ENCODE peak calls at places on chromosomes 6 and 20, in eight cellular contexts. Z, J, S, F, Y, M, K and E are unnamed samples.

GRCh38 chr6:10694302-10695085 is at the start of the genes C6orf52 and PAK1IP1:
- DNase-seq in Z (peak), J (peak), S (peak), F (peak), Y (peak), M (peak), K (peak), E (peak)

GRCh38 chr6:91057689-91058088 is 470.8 kb upstream of the MAP3K7 start:
- DNase-seq in Z (no peak), J (no peak), S (no peak), F (no peak), Y (no peak), M (no peak), K (no peak), E (no peak)

GRCh38 chr6:88641178-88641903 is 322.1 kb downstream of the RNGTT start:
- DNase-seq in Z (no peak), J (no peak), S (peak), F (no peak), Y (no peak), M (no peak), K (no peak), E (no peak)

GRCh38 chr20:40856653-40857052 is 167.6 kb upstream of the MAFB start:
- DNase-seq in Z (no peak), J (no peak), S (no peak), F (no peak), Y (no peak), M (no peak), K (no peak), E (no peak)

GRCh38 chr6:128017288-128017687 is 116.4 kb upstream of the THEMIS start:
- DNase-seq in Z (no peak), J (no peak), S (no peak), F (no peak), Y (no peak), M (no peak), K (no peak), E (no peak)

GRCh38 chr20:63745424-63745805 is 5.8 kb downstream of the SLC2A4RG start:
- DNase-seq in Z (no peak), J (no peak), S (no peak), F (no peak), Y (no peak), M (no peak), K (no peak), E (no peak)

GRCh38 chr6:82131441-82131840 is 116.1 kb downstream of the IBTK start:
- DNase-seq in Z (no peak), J (no peak), S (no peak), F (no peak), Y (no peak), M (no peak), K (peak), E (no peak)

GRCh38 chr6:54856137-54856536 is 9.6 kb downstream of the FAM83B start:
- DNase-seq in Z (no peak), J (peak), S (no peak), F (no peak), Y (peak), M (no peak), K (no peak), E (no peak)

GRCh38 chr20:16661738-16662137 is 68.1 kb upstream of the SNRPB2 start:
- DNase-seq in Z (peak), J (no peak), S (peak), F (no peak), Y (no peak), M (no peak), K (no peak), E (no peak)

GRCh38 chr20:38109657-38110524 is 55.2 kb downstream of the TGM2 start:
- DNase-seq in Z (peak), J (peak), S (peak), F (no peak), Y (no peak), M (no peak), K (no peak), E (peak)

GRCh38 chr20:52035977-52036376 is 155.6 kb downstream of the ZFP64 start:
- DNase-seq in Z (no peak), J (peak), S (no peak), F (no peak), Y (peak), M (no peak), K (no peak), E (no peak)

GRCh38 chr6:6246539-6246938 is 73.9 kb downstream of the F13A1 start:
- DNase-seq in Z (no peak), J (no peak), S (no peak), F (no peak), Y (no peak), M (no peak), K (peak), E (no peak)

GRCh38 chr6:71279321-71279720 is 9.3 kb upstream of the OGFRL1 start:
- DNase-seq in Z (no peak), J (no peak), S (no peak), F (no peak), Y (no peak), M (no peak), K (peak), E (no peak)

GRCh38 chr6:140050232-140050995 is 676.0 kb upstream of the CITED2 start:
- DNase-seq in Z (peak), J (no peak), S (peak), F (no peak), Y (no peak), M (no peak), K (peak), E (no peak)

GRCh38 chr6:137820952-137821351 is 46.1 kb upstream of the TNFAIP3 start:
- DNase-seq in Z (no peak), J (no peak), S (peak), F (no peak), Y (no peak), M (no peak), K (peak), E (no peak)

GRCh38 chr20:41411458-41411857 is 44.8 kb upstream of the EMILIN3 start:
- DNase-seq in Z (no peak), J (no peak), S (peak), F (no peak), Y (no peak), M (no peak), K (peak), E (no peak)

GRCh38 chr20:9741996-9742395 is 96.9 kb downstream of the PAK5 start:
- DNase-seq in Z (no peak), J (no peak), S (no peak), F (no peak), Y (no peak), M (no peak), K (no peak), E (no peak)

GRCh38 chr6:112946051-112946450 is 598.9 kb downstream of the RFPL4B start:
- DNase-seq in Z (no peak), J (no peak), S (no peak), F (no peak), Y (no peak), M (no peak), K (no peak), E (peak)

GRCh38 chr6:30748851-30749540 is 4.6 kb upstream of the IER3 start:
- DNase-seq in Z (no peak), J (peak), S (peak), F (no peak), Y (no peak), M (no peak), K (no peak), E (no peak)

GRCh38 chr20:23533161-23533560 is 35.1 kb downstream of the CST9L start:
- DNase-seq in Z (no peak), J (no peak), S (no peak), F (no peak), Y (no peak), M (no peak), K (no peak), E (no peak)

GRCh38 chr20:3071610-3072529 is at the start of gene OXT:
- DNase-seq in Z (peak), J (no peak), S (peak), F (peak), Y (peak), M (peak), K (no peak), E (no peak)

GRCh38 chr6:136403166-136403980 is 113.7 kb upstream of the BCLAF1 start:
- DNase-seq in Z (no peak), J (peak), S (peak), F (no peak), Y (no peak), M (no peak), K (peak), E (peak)

GRCh38 chr6:43699564-43700186 is 12.1 kb upstream of the MRPS18A start:
- DNase-seq in Z (no peak), J (peak), S (peak), F (no peak), Y (peak), M (no peak), K (no peak), E (no peak)

GRCh38 chr6:141675957-141676356 is 456.8 kb upstream of the GJE1 start:
- DNase-seq in Z (no peak), J (no peak), S (peak), F (no peak), Y (no peak), M (no peak), K (peak), E (no peak)

GRCh38 chr20:41213150-41213820 is 75.9 kb downstream of the PLCG1 start:
- DNase-seq in Z (no peak), J (peak), S (peak), F (no peak), Y (no peak), M (no peak), K (no peak), E (no peak)

GRCh38 chr6:137637161-137637560 is 143.0 kb upstream of the OLIG3 start:
- DNase-seq in Z (no peak), J (peak), S (peak), F (no peak), Y (no peak), M (no peak), K (peak), E (no peak)

GRCh38 chr20:63292292-63292701 is 689 bp upstream of the COL20A1 start:
- DNase-seq in Z (peak), J (no peak), S (no peak), F (no peak), Y (no peak), M (no peak), K (no peak), E (no peak)

GRCh38 chr6:87660226-87660886 is 41.7 kb downstream of the AKIRIN2 start:
- DNase-seq in Z (peak), J (no peak), S (peak), F (no peak), Y (no peak), M (no peak), K (no peak), E (peak)

GRCh38 chr6:126607281-126607680 is 267.4 kb downstream of the CENPW start:
- DNase-seq in Z (no peak), J (no peak), S (no peak), F (no peak), Y (no peak), M (no peak), K (no peak), E (no peak)

GRCh38 chr6:87623248-87623647 is 33.3 kb downstream of the ORC3 start:
- DNase-seq in Z (no peak), J (no peak), S (peak), F (no peak), Y (no peak), M (no peak), K (no peak), E (no peak)

GRCh38 chr6:25359891-25360290 is 80.7 kb downstream of the CARMIL1 start:
- DNase-seq in Z (no peak), J (peak), S (peak), F (no peak), Y (no peak), M (no peak), K (no peak), E (no peak)

GRCh38 chr6:44053760-44054556 is 73.3 kb downstream of the MRPL14 start:
- DNase-seq in Z (no peak), J (no peak), S (peak), F (no peak), Y (no peak), M (no peak), K (no peak), E (no peak)

GRCh38 chr20:35306931-35307517 is 14.8 kb upstream of the FAM83C start:
- DNase-seq in Z (peak), J (peak), S (peak), F (no peak), Y (peak), M (no peak), K (peak), E (peak)

GRCh38 chr6:3314176-3314575 is 55.4 kb downstream of the PSMG4 start:
- DNase-seq in Z (no peak), J (no peak), S (no peak), F (no peak), Y (no peak), M (no peak), K (no peak), E (no peak)

GRCh38 chr20:25745100-25745499 is 48.4 kb upstream of the ZNF337 start:
- DNase-seq in Z (no peak), J (no peak), S (no peak), F (no peak), Y (no peak), M (no peak), K (no peak), E (no peak)

GRCh38 chr6:128600397-128600951 is 80.1 kb upstream of the PTPRK start:
- DNase-seq in Z (no peak), J (no peak), S (peak), F (no peak), Y (no peak), M (no peak), K (peak), E (no peak)

GRCh38 chr6:111711989-111712388 is 106.3 kb upstream of the TRAF3IP2 start:
- DNase-seq in Z (no peak), J (no peak), S (no peak), F (no peak), Y (no peak), M (no peak), K (no peak), E (no peak)

GRCh38 chr6:119076966-119077642 is 1.4 kb downstream of the FAM184A start:
- DNase-seq in Z (no peak), J (no peak), S (peak), F (no peak), Y (no peak), M (no peak), K (no peak), E (no peak)
- H3K4me3 ChIP-seq in Z (peak), J (no peak), S (peak), F (peak), Y (no peak), M (peak), K (no peak), E (no peak)

GRCh38 chr6:135056632-135057031 is 2.0 kb upstream of the HBS1L start:
- DNase-seq in Z (no peak), J (no peak), S (no peak), F (no peak), Y (no peak), M (no peak), K (no peak), E (no peak)

GRCh38 chr6:135053433-135053832 is 1.2 kb downstream of the HBS1L start:
- DNase-seq in Z (no peak), J (no peak), S (peak), F (no peak), Y (no peak), M (no peak), K (no peak), E (no peak)

GRCh38 chr6:135054575-135055498 is at the start of gene HBS1L:
- DNase-seq in Z (peak), J (peak), S (peak), F (peak), Y (peak), M (peak), K (peak), E (peak)

GRCh38 chr6:135054238-135054574 is 416 bp downstream of the HBS1L start:
- DNase-seq in Z (no peak), J (no peak), S (peak), F (no peak), Y (no peak), M (no peak), K (no peak), E (no peak)

DNA sequence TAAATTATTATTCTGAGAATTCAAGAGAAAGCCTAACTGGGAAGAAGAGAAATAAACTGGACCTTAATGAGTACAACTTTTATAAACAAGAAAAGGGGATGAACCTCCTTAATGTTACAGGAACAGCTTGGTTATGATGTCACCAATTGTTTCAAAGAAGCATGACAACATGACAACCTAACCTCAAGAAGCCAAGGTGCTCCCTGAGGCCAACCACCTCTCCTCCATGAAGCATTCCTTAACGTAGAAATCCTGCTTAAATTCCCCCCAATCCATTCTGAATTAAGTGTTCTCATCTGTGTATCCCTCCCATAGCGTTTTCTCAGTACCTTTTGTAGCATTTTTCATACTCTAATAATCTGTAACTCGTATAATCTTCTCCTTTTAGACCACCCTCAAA is 1.7 kb downstream of the HBS1L start:
- DNase-seq in Z (no peak), J (no peak), S (peak), F (no peak), Y (no peak), M (no peak), K (no peak), E (no peak)
- H3K4me3 ChIP-seq in Z (peak), J (no peak), S (peak), F (no peak), Y (no peak), M (no peak), K (peak), E (no peak)

GRCh38 chr20:32527052-32527446 is 58.1 kb downstream of the NOL4L start:
- DNase-seq in Z (no peak), J (no peak), S (no peak), F (peak), Y (no peak), M (no peak), K (no peak), E (no peak)

GRCh38 chr20:32528291-32528891 is 56.7 kb downstream of the NOL4L start:
- DNase-seq in Z (no peak), J (peak), S (no peak), F (peak), Y (no peak), M (no peak), K (no peak), E (no peak)

GRCh38 chr20:32526561-32526960 is 58.6 kb downstream of the NOL4L start:
- DNase-seq in Z (no peak), J (peak), S (no peak), F (peak), Y (no peak), M (no peak), K (no peak), E (no peak)

GRCh38 chr20:32526125-32526524 is 59.0 kb downstream of the NOL4L start:
- DNase-seq in Z (no peak), J (no peak), S (no peak), F (peak), Y (peak), M (no peak), K (no peak), E (no peak)

DNA sequence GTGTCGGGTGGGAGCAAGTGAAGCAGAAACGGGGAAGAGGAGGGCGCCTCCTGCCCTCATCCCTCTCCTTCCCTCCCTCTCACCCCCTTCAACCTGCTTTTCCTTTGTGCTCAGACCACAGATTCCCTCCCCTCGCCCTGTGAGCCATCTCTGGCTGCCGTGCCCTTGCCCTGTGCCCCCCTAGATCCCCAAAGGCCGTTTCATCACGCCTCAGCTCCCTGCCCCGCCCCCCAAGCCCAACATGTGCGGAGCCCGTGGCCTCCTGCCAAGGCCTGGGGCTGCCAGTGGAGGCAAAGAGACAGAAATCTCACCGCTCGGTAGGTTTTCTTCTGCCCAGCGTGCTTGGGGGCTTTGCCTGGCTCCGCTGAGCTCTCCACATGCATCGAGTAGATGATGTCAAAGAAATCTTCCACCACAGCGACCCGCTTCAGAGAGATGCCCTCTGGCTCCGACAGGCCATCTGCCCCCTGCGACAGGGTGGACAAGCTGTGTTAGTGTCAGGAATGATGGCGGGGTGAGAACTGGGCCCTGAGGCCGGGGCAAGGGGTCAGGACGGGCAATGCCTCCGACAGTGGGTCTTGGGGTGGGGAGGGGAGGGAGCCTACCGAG is 57.6 kb downstream of the NOL4L start:
- DNase-seq in Z (no peak), J (no peak), S (no peak), F (peak), Y (no peak), M (no peak), K (no peak), E (no peak)
- H3K4me3 ChIP-seq in Z (no peak), J (no peak), S (no peak), F (no peak), Y (no peak), M (no peak), K (no peak), E (no peak)

GRCh38 chr6:134651519-134651918 is 298.4 kb downstream of the ALDH8A1 start:
- DNase-seq in Z (no peak), J (no peak), S (no peak), F (no peak), Y (no peak), M (no peak), K (no peak), E (no peak)
- H3K4me3 ChIP-seq in Z (no peak), J (no peak), S (no peak), F (no peak), Y (no peak), M (no peak), K (no peak), E (no peak)

DNA sequence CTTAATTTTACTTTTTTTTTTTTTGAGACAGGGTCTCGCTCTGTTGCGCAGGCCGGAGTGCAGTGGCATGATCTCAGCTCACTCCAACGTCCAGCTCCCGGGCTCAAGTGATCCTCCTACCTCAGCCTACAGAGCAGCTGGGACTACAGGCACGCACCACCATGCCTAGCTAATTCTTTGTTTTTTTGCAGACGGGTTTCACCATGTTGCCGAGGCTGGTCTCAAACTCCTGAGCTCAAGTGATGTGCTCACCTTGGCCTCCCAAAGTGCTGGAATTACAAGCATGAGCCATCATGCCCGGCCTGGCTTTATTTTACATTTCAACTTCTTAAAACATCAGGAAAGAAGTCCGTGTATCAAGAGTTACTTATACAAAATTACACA is 5.7 kb downstream of the OSER1 start:
- DNase-seq in Z (no peak), J (no peak), S (no peak), F (no peak), Y (no peak), M (no peak), K (no peak), E (no peak)
- H3K4me3 ChIP-seq in Z (peak), J (no peak), S (no peak), F (no peak), Y (no peak), M (no peak), K (no peak), E (no peak)

GRCh38 chr20:7836076-7836475 is 104.2 kb downstream of the HAO1 start:
- DNase-seq in Z (no peak), J (no peak), S (peak), F (no peak), Y (no peak), M (no peak), K (no peak), E (no peak)

GRCh38 chr20:7843613-7844012 is 96.6 kb downstream of the HAO1 start:
- DNase-seq in Z (peak), J (no peak), S (peak), F (no peak), Y (no peak), M (no peak), K (no peak), E (no peak)

GRCh38 chr20:7841967-7842301 is 98.3 kb downstream of the HAO1 start:
- DNase-seq in Z (peak), J (no peak), S (peak), F (no peak), Y (no peak), M (no peak), K (peak), E (no peak)

GRCh38 chr20:7841291-7841966 is 98.8 kb downstream of the HAO1 start:
- DNase-seq in Z (peak), J (no peak), S (peak), F (no peak), Y (no peak), M (no peak), K (no peak), E (no peak)
- H3K4me3 ChIP-seq in Z (no peak), J (no peak), S (peak), F (no peak), Y (no peak), M (no peak), K (no peak), E (no peak)